ENCODE peak calls at places on chromosomes 6 and 20, in five cellular contexts. V is Peyer's patch, D is ovary, K is H1, C is lower leg skin. R is an unnamed sample.

GRCh38 chr6:125966569-125966968 is 10.0 kb downstream of the HINT3 start:
- DNase-seq in V (no peak), D (no peak), K (no peak), C (no peak), R (no peak)

GRCh38 chr6:99344289-99344688 is 5.2 kb downstream of the FAXC start:
- DNase-seq in V (no peak), D (no peak), K (no peak), C (no peak), R (no peak)

GRCh38 chr6:133888931-133889556 is at the start of gene TCF21:
- DNase-seq in V (no peak), D (peak), K (peak), C (no peak), R (no peak)

GRCh38 chr6:53483423-53484353 is 61.2 kb downstream of the GCLC start:
- DNase-seq in V (peak), D (no peak), K (no peak), C (peak), R (peak)

GRCh38 chr6:126077810-126078791 is 91.8 kb downstream of the TRMT11 start:
- DNase-seq in V (no peak), D (no peak), K (no peak), C (peak), R (peak)

GRCh38 chr6:155014715-155015300 is 19.7 kb downstream of the TIAM2 start:
- DNase-seq in V (no peak), D (no peak), K (no peak), C (peak), R (no peak)

GRCh38 chr6:540490-540889 is 116.4 kb downstream of the HUS1B start:
- DNase-seq in V (no peak), D (no peak), K (no peak), C (no peak), R (no peak)

GRCh38 chr20:7841967-7842301 is 98.3 kb downstream of the HAO1 start:
- DNase-seq in V (no peak), D (no peak), K (no peak), C (no peak), R (no peak)

GRCh38 chr6:43744931-43745727 is 24.9 kb upstream of the VEGFA start:
- DNase-seq in V (no peak), D (no peak), K (peak), C (peak), R (no peak)

GRCh38 chr20:43955244-43956191 is 40.9 kb downstream of the TOX2 start:
- DNase-seq in V (no peak), D (no peak), K (no peak), C (no peak), R (no peak)
- TF ChIP-seq POLR2A in V (no peak), D (no peak), K (no peak), C (no peak), R (no peak)

GRCh38 chr6:41071501-41071922 is 644 bp downstream of the OARD1 start:
- DNase-seq in V (peak), D (no peak), K (no peak), C (no peak), R (no peak)
- TF ChIP-seq CTCF in V (peak), D (no peak), K (peak), C (no peak), R (no peak)

DNA sequence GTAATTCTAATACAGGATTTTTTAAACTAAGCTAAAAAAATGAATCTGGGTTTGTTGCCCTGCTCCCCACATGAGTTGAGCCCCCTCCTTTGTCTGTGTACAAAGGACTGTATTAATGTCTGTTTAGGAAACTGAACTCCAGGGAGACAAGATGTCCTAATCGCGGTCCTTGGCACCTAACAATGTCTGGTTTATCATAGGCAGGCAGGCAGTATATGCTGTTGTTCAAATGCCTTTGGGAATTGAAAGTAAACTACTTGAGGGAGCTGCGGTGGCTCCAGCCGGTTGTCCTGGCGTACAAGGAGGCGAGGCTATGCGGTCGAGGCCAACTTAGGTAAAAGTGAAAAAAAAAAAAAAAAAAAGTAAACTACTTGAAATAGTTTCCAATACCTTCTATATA is 98.5 kb downstream of the TULP4 start:
- DNase-seq in V (no peak), D (no peak), K (no peak), C (no peak), R (no peak)
- TF ChIP-seq POLR2A in V (no peak), D (no peak), K (no peak), C (no peak), R (no peak)

DNA sequence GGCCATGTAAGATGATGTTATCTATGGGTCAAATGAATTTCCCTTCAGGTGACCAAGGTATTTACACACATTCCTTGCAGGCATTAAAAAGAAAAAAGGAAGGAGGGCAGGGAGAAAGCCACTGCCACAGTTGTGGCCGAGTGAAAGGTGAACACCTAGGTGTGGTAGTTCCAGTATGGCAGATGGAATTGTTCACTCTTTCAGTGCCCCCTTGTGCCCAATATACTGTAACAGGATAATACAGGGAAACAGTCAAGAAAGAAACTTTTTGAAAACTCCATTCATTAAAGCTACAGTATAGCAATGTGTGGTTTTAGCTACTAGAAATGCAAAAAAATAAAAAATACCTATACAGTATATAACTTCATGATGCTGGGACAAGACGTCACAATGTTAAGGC is 52.1 kb downstream of the BMP2 start:
- DNase-seq in V (no peak), D (no peak), K (no peak), C (no peak), R (no peak)
- TF ChIP-seq CTCF in V (peak), D (no peak), K (no peak), C (no peak), R (no peak)

GRCh38 chr6:30555428-30556005 is 772 bp downstream of the GNL1 start:
- DNase-seq in V (peak), D (peak), K (peak), C (peak), R (peak)
- TF ChIP-seq POLR2A in V (no peak), D (no peak), K (no peak), C (no peak), R (no peak)

GRCh38 chr20:20823469-20823868 is 111.0 kb upstream of the RALGAPA2 start:
- DNase-seq in V (no peak), D (no peak), K (no peak), C (no peak), R (no peak)

GRCh38 chr20:20821496-20822260 is 109.2 kb upstream of the RALGAPA2 start:
- DNase-seq in V (no peak), D (no peak), K (peak), C (no peak), R (no peak)

GRCh38 chr20:20816969-20817368 is 104.5 kb upstream of the RALGAPA2 start:
- DNase-seq in V (no peak), D (no peak), K (no peak), C (no peak), R (no peak)

GRCh38 chr20:20820780-20821495 is 108.5 kb upstream of the RALGAPA2 start:
- DNase-seq in V (no peak), D (no peak), K (no peak), C (no peak), R (no peak)

GRCh38 chr20:20820104-20820503 is 107.7 kb upstream of the RALGAPA2 start:
- DNase-seq in V (no peak), D (no peak), K (peak), C (no peak), R (no peak)
- TF ChIP-seq CTCF in V (peak), D (no peak), K (peak), C (no peak), R (no peak)

GRCh38 chr6:14396392-14396791 is 278.8 kb downstream of the CD83 start:
- DNase-seq in V (no peak), D (no peak), K (no peak), C (no peak), R (no peak)
- TF ChIP-seq POLR2A in V (no peak), D (no peak), K (no peak), C (no peak), R (no peak)

DNA sequence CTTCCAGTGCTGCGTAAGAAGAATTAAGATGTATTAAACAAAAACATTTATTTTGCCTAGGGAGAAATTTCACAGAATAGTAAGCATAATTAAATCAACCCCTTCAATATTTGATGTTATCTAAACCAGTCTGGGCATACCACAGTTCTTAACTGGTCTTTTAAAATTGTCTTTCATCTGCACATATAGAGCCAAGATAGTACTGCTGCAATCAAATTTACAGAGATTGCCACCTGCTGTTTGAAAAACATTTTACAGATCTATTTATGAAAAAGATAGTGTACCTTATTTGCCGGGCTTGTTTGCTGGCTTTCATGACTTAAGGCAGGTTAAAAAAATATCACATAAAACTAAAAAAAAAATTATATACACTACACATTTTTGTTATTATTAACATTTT is 323.2 kb downstream of the ADGRB3 start:
- DNase-seq in V (no peak), D (no peak), K (no peak), C (no peak), R (no peak)
- TF ChIP-seq CTCF in V (no peak), D (no peak), K (no peak), C (no peak), R (no peak)

DNA sequence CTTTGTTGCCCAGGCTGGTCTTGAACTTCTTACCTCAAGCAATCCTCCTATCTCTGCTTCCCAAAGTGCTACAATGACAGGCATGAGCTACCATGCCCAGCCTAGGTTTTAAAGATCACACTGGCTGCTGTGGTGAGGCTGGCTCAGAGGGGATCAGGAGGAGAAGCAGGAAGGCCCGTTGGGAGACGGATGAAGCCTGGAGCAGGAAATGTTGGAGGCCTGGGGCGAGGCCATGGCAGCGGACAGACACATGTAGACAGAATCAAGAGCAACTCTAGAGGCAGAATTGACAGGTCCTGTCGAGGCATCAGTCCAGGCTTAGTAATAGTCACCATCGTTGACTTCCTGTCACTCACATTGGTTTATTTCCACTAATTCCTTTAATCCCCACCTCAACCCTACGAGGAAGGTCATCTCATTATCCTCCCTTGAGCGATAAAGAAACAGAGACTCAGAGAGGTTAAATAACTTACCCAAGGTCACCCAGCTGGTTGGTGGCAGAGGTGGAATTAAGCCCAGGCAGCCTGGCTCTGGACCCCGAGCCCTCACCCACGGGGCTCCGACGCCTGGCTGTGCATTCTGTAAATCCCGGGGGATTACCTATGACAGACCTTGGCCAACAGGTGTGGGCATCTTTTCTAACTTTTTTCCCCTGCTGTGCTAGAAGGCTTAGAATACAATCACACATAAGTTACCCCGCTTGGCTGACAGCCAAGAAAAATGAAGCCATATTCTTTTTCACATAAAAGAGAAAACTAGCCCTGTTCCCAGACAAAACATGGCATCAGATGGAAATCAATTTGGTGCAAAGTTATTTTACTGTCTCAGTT is 113.4 kb downstream of the EYA2 start:
- DNase-seq in V (no peak), D (no peak), K (no peak), C (peak), R (no peak)
- TF ChIP-seq POLR2A in V (no peak), D (no peak), K (no peak), C (no peak), R (no peak)

GRCh38 chr6:15153191-15153590 is 92.7 kb upstream of the JARID2 start:
- DNase-seq in V (no peak), D (no peak), K (no peak), C (no peak), R (no peak)

GRCh38 chr6:15143540-15143939 is 102.3 kb upstream of the JARID2 start:
- DNase-seq in V (no peak), D (no peak), K (no peak), C (no peak), R (no peak)

GRCh38 chr6:15152720-15153119 is 93.1 kb upstream of the JARID2 start:
- DNase-seq in V (no peak), D (no peak), K (no peak), C (no peak), R (no peak)

GRCh38 chr6:15147827-15148226 is 98.0 kb upstream of the JARID2 start:
- DNase-seq in V (no peak), D (no peak), K (no peak), C (no peak), R (no peak)

DNA sequence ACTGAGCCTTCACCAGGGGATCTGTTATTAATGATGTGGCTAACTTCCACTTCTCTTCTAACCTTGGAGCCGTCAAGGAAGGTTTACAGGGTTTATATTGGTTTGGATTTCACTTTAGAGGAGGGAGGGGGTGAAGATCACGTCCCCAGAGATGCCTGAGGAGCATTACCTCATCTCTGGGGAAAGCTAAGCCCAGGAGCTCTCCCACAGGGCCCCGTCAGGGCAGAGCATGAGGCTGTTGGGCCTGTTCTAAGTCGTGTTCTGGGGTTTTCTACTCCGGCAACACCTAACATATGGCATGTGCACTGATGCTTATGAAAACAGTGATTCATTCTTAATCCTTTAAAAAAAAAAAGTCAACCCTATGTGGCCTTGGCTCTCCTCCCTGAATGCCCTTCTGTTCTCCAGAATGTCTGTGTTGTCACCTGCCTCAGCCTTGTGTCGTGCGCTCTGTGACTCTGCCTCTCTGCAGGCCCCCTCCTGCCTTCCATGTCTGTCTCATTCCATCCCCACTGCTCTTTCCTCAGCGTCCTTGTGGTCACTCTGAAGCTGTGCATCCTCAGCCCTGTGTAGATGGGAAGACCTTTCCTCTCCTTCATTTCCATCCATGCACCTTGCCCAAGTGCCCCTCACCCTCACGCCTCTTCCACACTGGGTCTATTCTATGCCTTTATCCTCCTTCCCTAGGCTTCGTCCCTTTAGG is 97.4 kb upstream of the JARID2 start:
- DNase-seq in V (no peak), D (no peak), K (no peak), C (no peak), R (no peak)
- TF ChIP-seq CTCF in V (no peak), D (no peak), K (peak), C (no peak), R (no peak)